ENCODE peak calls at places on chromosome 3, in eight cellular contexts. One of them, this sample, is unnamed.

GRCh38 chr3:46228259-46229222 is 13.7 kb upstream of the CCR3 start:
- DNase-seq in activated CD4-positive, CD25-positive, alpha-beta regulatory T cell treated with anti-CD3 and anti-CD28 coated beads, Interleukin-2, amount 50 U/mL, for 72 hours: no peak
- DNase-seq in amniotic stem cell: no peak
- DNase-seq in hypothalamus: no peak
- DNase-seq in activated gamma-delta T cell treated with Interleukin-2 at 50 U/mL for 16 hours: no peak
- DNase-seq in uterus: no peak
- DNase-seq in fibroblast of lung: peak; percentile 19
- DNase-seq in activated effector memory CD4-positive, alpha-beta T cell treated with anti-CD3 and anti-CD28 coated beads, Interleukin-2, amount 50 U/mL, for 16 hours: no peak
- DNase-seq in this sample: no peak

GRCh38 chr3:87313641-87314040 is 37.3 kb upstream of the POU1F1 start:
- DNase-seq in activated CD4-positive, CD25-positive, alpha-beta regulatory T cell treated with anti-CD3 and anti-CD28 coated beads, Interleukin-2, amount 50 U/mL, for 72 hours: no peak
- DNase-seq in amniotic stem cell: no peak
- DNase-seq in hypothalamus: no peak
- DNase-seq in activated gamma-delta T cell treated with Interleukin-2 at 50 U/mL for 16 hours: no peak
- DNase-seq in uterus: no peak
- DNase-seq in fibroblast of lung: no peak
- DNase-seq in activated effector memory CD4-positive, alpha-beta T cell treated with anti-CD3 and anti-CD28 coated beads, Interleukin-2, amount 50 U/mL, for 16 hours: no peak
- DNase-seq in this sample: no peak

GRCh38 chr3:107082527-107082926 is 294.7 kb upstream of the CCDC54 start:
- DNase-seq in activated CD4-positive, CD25-positive, alpha-beta regulatory T cell treated with anti-CD3 and anti-CD28 coated beads, Interleukin-2, amount 50 U/mL, for 72 hours: no peak
- DNase-seq in amniotic stem cell: no peak
- DNase-seq in hypothalamus: no peak
- DNase-seq in activated gamma-delta T cell treated with Interleukin-2 at 50 U/mL for 16 hours: no peak
- DNase-seq in uterus: no peak
- DNase-seq in fibroblast of lung: peak; percentile 13
- DNase-seq in activated effector memory CD4-positive, alpha-beta T cell treated with anti-CD3 and anti-CD28 coated beads, Interleukin-2, amount 50 U/mL, for 16 hours: no peak
- DNase-seq in this sample: no peak

GRCh38 chr3:152331018-152331541 is 62.4 kb downstream of the MBNL1 start:
- DNase-seq in activated CD4-positive, CD25-positive, alpha-beta regulatory T cell treated with anti-CD3 and anti-CD28 coated beads, Interleukin-2, amount 50 U/mL, for 72 hours: no peak
- DNase-seq in amniotic stem cell: peak; percentile 46
- DNase-seq in hypothalamus: no peak
- DNase-seq in activated gamma-delta T cell treated with Interleukin-2 at 50 U/mL for 16 hours: no peak
- DNase-seq in uterus: no peak
- DNase-seq in fibroblast of lung: peak; percentile 93
- DNase-seq in activated effector memory CD4-positive, alpha-beta T cell treated with anti-CD3 and anti-CD28 coated beads, Interleukin-2, amount 50 U/mL, for 16 hours: peak; percentile 68
- DNase-seq in this sample: no peak

GRCh38 chr3:186181901-186182300 is 73.0 kb upstream of the ETV5 start:
- DNase-seq in activated CD4-positive, CD25-positive, alpha-beta regulatory T cell treated with anti-CD3 and anti-CD28 coated beads, Interleukin-2, amount 50 U/mL, for 72 hours: no peak
- DNase-seq in amniotic stem cell: no peak
- DNase-seq in hypothalamus: no peak
- DNase-seq in activated gamma-delta T cell treated with Interleukin-2 at 50 U/mL for 16 hours: no peak
- DNase-seq in uterus: no peak
- DNase-seq in fibroblast of lung: no peak
- DNase-seq in activated effector memory CD4-positive, alpha-beta T cell treated with anti-CD3 and anti-CD28 coated beads, Interleukin-2, amount 50 U/mL, for 16 hours: no peak
- DNase-seq in this sample: no peak

GRCh38 chr3:25663324-25664065 is 1.2 kb downstream of the TOP2B start:
- DNase-seq in activated CD4-positive, CD25-positive, alpha-beta regulatory T cell treated with anti-CD3 and anti-CD28 coated beads, Interleukin-2, amount 50 U/mL, for 72 hours: no peak
- DNase-seq in amniotic stem cell: peak; percentile 7
- DNase-seq in hypothalamus: no peak
- DNase-seq in activated gamma-delta T cell treated with Interleukin-2 at 50 U/mL for 16 hours: peak; percentile 6
- DNase-seq in uterus: no peak
- DNase-seq in fibroblast of lung: peak; percentile 32
- DNase-seq in activated effector memory CD4-positive, alpha-beta T cell treated with anti-CD3 and anti-CD28 coated beads, Interleukin-2, amount 50 U/mL, for 16 hours: peak; percentile 70
- DNase-seq in this sample: no peak

GRCh38 chr3:142961539-142961938 is 1.9 kb downstream of the PAQR9 start:
- DNase-seq in activated CD4-positive, CD25-positive, alpha-beta regulatory T cell treated with anti-CD3 and anti-CD28 coated beads, Interleukin-2, amount 50 U/mL, for 72 hours: no peak
- DNase-seq in amniotic stem cell: no peak
- DNase-seq in hypothalamus: no peak
- DNase-seq in activated gamma-delta T cell treated with Interleukin-2 at 50 U/mL for 16 hours: no peak
- DNase-seq in uterus: no peak
- DNase-seq in fibroblast of lung: no peak
- DNase-seq in activated effector memory CD4-positive, alpha-beta T cell treated with anti-CD3 and anti-CD28 coated beads, Interleukin-2, amount 50 U/mL, for 16 hours: no peak
- DNase-seq in this sample: no peak

GRCh38 chr3:63800097-63800496 is 19.0 kb upstream of the C3orf49 start:
- DNase-seq in activated CD4-positive, CD25-positive, alpha-beta regulatory T cell treated with anti-CD3 and anti-CD28 coated beads, Interleukin-2, amount 50 U/mL, for 72 hours: no peak
- DNase-seq in amniotic stem cell: no peak
- DNase-seq in hypothalamus: no peak
- DNase-seq in activated gamma-delta T cell treated with Interleukin-2 at 50 U/mL for 16 hours: no peak
- DNase-seq in uterus: no peak
- DNase-seq in fibroblast of lung: no peak
- DNase-seq in activated effector memory CD4-positive, alpha-beta T cell treated with anti-CD3 and anti-CD28 coated beads, Interleukin-2, amount 50 U/mL, for 16 hours: no peak
- DNase-seq in this sample: no peak

GRCh38 chr3:177804646-177805045 is 607.4 kb upstream of the TBL1XR1 start:
- DNase-seq in activated CD4-positive, CD25-positive, alpha-beta regulatory T cell treated with anti-CD3 and anti-CD28 coated beads, Interleukin-2, amount 50 U/mL, for 72 hours: no peak
- DNase-seq in amniotic stem cell: no peak
- DNase-seq in hypothalamus: no peak
- DNase-seq in activated gamma-delta T cell treated with Interleukin-2 at 50 U/mL for 16 hours: no peak
- DNase-seq in uterus: no peak
- DNase-seq in fibroblast of lung: peak; percentile 68
- DNase-seq in activated effector memory CD4-positive, alpha-beta T cell treated with anti-CD3 and anti-CD28 coated beads, Interleukin-2, amount 50 U/mL, for 16 hours: no peak
- DNase-seq in this sample: no peak